ENCODE peak calls at places on chromosome 16, in ten cellular contexts. E, D, I, O, P, A, V, S, F and L are unnamed samples.

GRCh38 chr16:26665166-26665939 is 401.4 kb upstream of the C16orf82 start:
- DNase-seq in I (no peak), P (no peak), V (no peak), E (no peak), O (no peak), D (no peak), F (no peak), A (peak; percentile 81), S (no peak), L (no peak)

GRCh38 chr16:73049051-73049910 is 1.4 kb upstream of the ZFHX3 start:
- DNase-seq in E (no peak), F (no peak), I (no peak), S (no peak), O (no peak), D (no peak), V (no peak), A (no peak), P (no peak), L (no peak)

GRCh38 chr16:68825427-68825826 is 17.9 kb upstream of the TANGO6 start:
- DNase-seq in O (no peak), P (no peak), F (no peak), I (no peak), D (no peak), V (no peak), E (no peak), S (no peak), A (no peak), L (no peak)

GRCh38 chr16:12971216-12971615 is 69.8 kb downstream of the SHISA9 start:
- DNase-seq in A (no peak), I (peak; percentile 23), P (peak; percentile 94), S (no peak), E (no peak), F (no peak), D (no peak), V (peak; percentile 61), O (peak; percentile 16), L (no peak)

GRCh38 chr16:71726491-71727319 is 2.2 kb upstream of the PHLPP2 start:
- DNase-seq in F (no peak), V (no peak), D (no peak), E (no peak), I (no peak), A (no peak), S (no peak), P (no peak), O (no peak), L (peak; percentile 26)

GRCh38 chr16:1290860-1291575 is 18.4 kb upstream of the UBE2I start:
- DNase-seq in O (no peak), A (no peak), I (no peak), E (no peak), F (no peak), V (no peak), D (no peak), P (no peak), S (no peak), L (no peak)

GRCh38 chr16:12119562-12119961 is 143.0 kb downstream of the SNX29 start:
- DNase-seq in P (no peak), S (no peak), V (no peak), O (no peak), F (no peak), E (no peak), A (no peak), I (no peak), D (no peak), L (no peak)

GRCh38 chr16:25107466-25107792 is 4.1 kb upstream of the LCMT1 start:
- DNase-seq in S (no peak), I (no peak), A (no peak), D (no peak), P (no peak), F (no peak), O (no peak), E (no peak), V (no peak), L (no peak)

GRCh38 chr16:17302620-17303019 is 168.1 kb downstream of the XYLT1 start:
- DNase-seq in S (no peak), A (no peak), F (no peak), P (no peak), V (no peak), E (no peak), O (no peak), I (no peak), D (no peak), L (no peak)

GRCh38 chr16:87790278-87791023 is 24.7 kb upstream of the KLHDC4 start:
- DNase-seq in V (peak; percentile 94), S (no peak), O (peak; percentile 56), P (no peak), F (no peak), E (no peak), D (no peak), I (no peak), A (no peak), L (no peak)

GRCh38 chr16:5176505-5176904 is 78.9 kb upstream of the EEF2KMT start:
- DNase-seq in S (no peak), A (no peak), V (no peak), E (no peak), O (no peak), I (no peak), P (no peak), D (no peak), F (peak; percentile 57), L (no peak)

GRCh38 chr16:88329726-88330700 is 52.7 kb upstream of the ZNF469 start:
- DNase-seq in S (no peak), O (no peak), I (no peak), A (no peak), F (no peak), E (no peak), D (no peak), P (no peak), V (no peak), L (no peak)

DNA sequence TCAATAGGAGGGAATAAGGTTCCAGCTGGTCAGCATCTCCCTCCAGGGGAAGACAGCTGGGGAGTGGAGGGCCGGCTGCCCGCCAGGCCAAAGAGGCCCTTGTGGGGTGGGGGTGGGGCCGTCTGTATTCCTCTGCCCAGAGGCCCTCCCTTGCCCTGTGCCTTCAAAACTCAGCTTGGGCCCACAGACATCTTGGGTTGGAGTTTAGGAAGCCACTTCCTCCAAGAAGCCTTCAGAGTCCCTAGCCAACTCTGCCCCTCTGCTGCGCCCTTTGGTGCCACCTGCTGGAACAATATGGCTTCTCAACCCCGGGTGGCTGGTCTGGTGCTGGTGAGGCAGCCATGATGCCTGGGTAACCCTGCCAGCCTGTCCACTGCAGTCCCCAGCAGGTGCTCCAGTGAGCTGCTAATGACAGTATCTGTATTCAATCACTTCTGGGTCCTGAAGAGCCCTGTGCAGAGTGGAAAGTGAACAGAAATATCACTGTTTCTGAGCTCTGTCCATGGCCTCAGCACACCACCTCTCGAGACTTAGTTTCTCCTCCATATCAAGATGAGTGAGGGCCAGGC is 16.7 kb downstream of the HSD11B2 start:
- DNase-seq in O (peak; percentile 45), P (no peak), E (peak; percentile 76), A (no peak), V (peak; percentile 64), S (no peak), D (no peak), I (no peak), F (no peak), L (peak; percentile 85)
- TF ChIP-seq CTCF in O (peak; percentile 32), P (peak; percentile 48), E (peak; percentile 70), A (peak; percentile 23), V (peak; percentile 58), S (peak; percentile 57), D (no peak), I (no peak), F (peak; percentile 36), L (peak; percentile 63)

GRCh38 chr16:81879625-81880024 is 100.5 kb downstream of the PLCG2 start:
- DNase-seq in I (no peak), P (no peak), F (peak; percentile 16), S (no peak), O (no peak), E (peak; percentile 40), A (no peak), D (no peak), V (no peak), L (no peak)
- TF ChIP-seq CTCF in I (no peak), P (peak; percentile 48), F (peak; percentile 50), S (peak; percentile 15), O (no peak), E (peak; percentile 67), A (no peak), D (no peak), V (no peak), L (no peak)

DNA sequence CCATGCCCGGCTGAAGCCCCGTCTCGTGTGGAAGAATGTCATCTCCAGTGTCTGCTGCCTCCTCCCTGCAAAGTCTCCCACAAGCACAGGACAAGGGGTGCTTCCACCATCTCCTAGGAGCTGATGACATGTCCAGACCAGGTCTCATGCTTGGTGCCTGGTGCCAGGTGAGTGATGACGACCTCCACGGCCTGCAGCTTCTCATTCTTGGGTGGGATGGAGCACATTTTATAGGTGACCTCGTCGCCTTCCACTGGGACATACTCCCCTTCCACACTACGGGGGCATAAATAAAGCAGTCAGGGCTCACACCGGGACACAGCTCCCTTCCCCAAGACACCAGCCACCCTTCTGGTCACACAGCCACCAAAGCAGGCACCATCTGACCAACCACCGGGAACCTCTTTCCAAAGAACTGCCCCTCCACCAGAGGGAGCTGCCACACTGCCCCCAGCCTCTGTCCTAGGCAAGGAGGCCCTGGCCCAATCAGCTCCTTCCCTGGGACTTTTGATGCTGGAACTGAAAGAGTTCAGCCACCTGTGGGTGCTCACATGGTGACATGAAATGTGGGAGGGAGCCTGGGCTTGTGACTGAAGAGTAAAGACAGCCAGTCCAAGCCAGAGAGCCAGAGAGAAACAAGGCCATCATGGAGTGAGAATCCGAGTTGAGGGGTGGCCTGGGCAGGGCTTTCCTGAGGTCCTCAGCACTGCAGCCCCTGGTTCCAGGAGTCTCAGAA is 13.6 kb downstream of the CARHSP1 start:
- DNase-seq in I (peak; percentile 20), S (no peak), A (no peak), O (no peak), V (no peak), P (no peak), D (no peak), E (peak; percentile 76), F (no peak), L (no peak)
- TF ChIP-seq CTCF in I (no peak), S (peak; percentile 1), A (no peak), O (no peak), V (no peak), P (no peak), D (no peak), E (peak; percentile 47), F (no peak), L (no peak)

GRCh38 chr16:57188711-57189002 is 2.5 kb downstream of the RSPRY1 start:
- DNase-seq in I (no peak), O (no peak), V (no peak), E (no peak), F (no peak), A (no peak), D (no peak), P (no peak), S (no peak), L (no peak)

GRCh38 chr16:57185945-57186629 is at the start of the genes PSME3IP1 and RSPRY1:
- DNase-seq in D (peak; percentile 95), A (peak; percentile 100), F (peak; percentile 99), S (peak; percentile 99), E (peak; percentile 100), I (peak; percentile 91), P (peak; percentile 98), V (peak; percentile 100), O (peak; percentile 96), L (peak; percentile 100)

GRCh38 chr16:57186630-57187507 is 740 bp downstream of the RSPRY1 start:
- DNase-seq in D (no peak), I (no peak), F (peak; percentile 50), O (no peak), E (peak; percentile 24), V (peak; percentile 22), A (no peak), S (no peak), P (no peak), L (no peak)

GRCh38 chr16:57185446-57185944 is 344 bp downstream of the PSME3IP1 start:
- DNase-seq in O (peak; percentile 45), A (no peak), D (peak; percentile 33), E (peak; percentile 49), F (peak; percentile 67), S (no peak), V (peak; percentile 52), I (peak; percentile 65), P (no peak), L (peak; percentile 61)

GRCh38 chr16:57187508-57187854 is 1.4 kb downstream of the RSPRY1 start:
- DNase-seq in S (no peak), V (no peak), I (no peak), P (no peak), E (no peak), A (no peak), F (no peak), D (no peak), O (no peak), L (peak; percentile 55)
- TF ChIP-seq CTCF in S (no peak), V (no peak), I (no peak), P (no peak), E (no peak), A (no peak), F (no peak), D (no peak), O (no peak), L (no peak)